ENCODE peak calls at places on chromosomes 2 and 18, in eight cellular contexts. Z, J, L, F, I, M, A and X are unnamed samples.

GRCh38 chr2:189515264-189515663 is 65.3 kb downstream of the SLC40A1 start:
- DNase-seq in Z (no peak), J (no peak), L (no peak), F (no peak), I (no peak), M (no peak), A (no peak), X (no peak)

GRCh38 chr18:21004721-21005120 is 106.9 kb downstream of the ROCK1 start:
- DNase-seq in Z (no peak), J (no peak), L (peak; percentile 6), F (no peak), I (no peak), M (no peak), A (no peak), X (peak; percentile 13)

GRCh38 chr18:60549338-60549960 is 176.9 kb upstream of the MC4R start:
- DNase-seq in Z (peak; percentile 76), J (no peak), L (peak; percentile 20), F (no peak), I (no peak), M (peak; percentile 82), A (no peak), X (peak; percentile 30)

GRCh38 chr2:75788154-75788553 is 77.4 kb upstream of the GCFC2 start:
- DNase-seq in Z (peak; percentile 10), J (no peak), L (no peak), F (no peak), I (no peak), M (no peak), A (no peak), X (no peak)

GRCh38 chr2:241750076-241750840 is 15.8 kb downstream of the D2HGDH start:
- DNase-seq in Z (no peak), J (no peak), L (no peak), F (no peak), I (no peak), M (no peak), A (no peak), X (no peak)

GRCh38 chr2:183993052-183993451 is 605.3 kb upstream of the ZNF804A start:
- DNase-seq in Z (no peak), J (no peak), L (no peak), F (no peak), I (no peak), M (no peak), A (no peak), X (no peak)

GRCh38 chr2:165173215-165173614 is 30.6 kb downstream of the SCN3A start:
- DNase-seq in Z (no peak), J (no peak), L (no peak), F (no peak), I (no peak), M (no peak), A (no peak), X (no peak)

GRCh38 chr18:5538541-5538940 is 5.3 kb downstream of the EPB41L3 start:
- DNase-seq in Z (no peak), J (no peak), L (no peak), F (no peak), I (no peak), M (no peak), A (no peak), X (no peak)

GRCh38 chr2:165793161-165793778 is 777 bp downstream of the GALNT3 start:
- DNase-seq in Z (no peak), J (no peak), L (no peak), F (no peak), I (no peak), M (peak; percentile 28), A (no peak), X (no peak)

GRCh38 chr2:155525194-155525593 is 807.3 kb downstream of the NR4A2 start:
- DNase-seq in Z (no peak), J (no peak), L (no peak), F (no peak), I (no peak), M (no peak), A (no peak), X (no peak)

GRCh38 chr2:174083843-174084458 is 118.8 kb upstream of the SP3 start:
- DNase-seq in Z (no peak), J (no peak), L (no peak), F (no peak), I (no peak), M (no peak), A (no peak), X (no peak)

GRCh38 chr2:166375736-166376487 is at the start of gene SCN9A:
- DNase-seq in Z (peak; percentile 15), J (no peak), L (peak; percentile 56), F (no peak), I (peak; percentile 88), M (peak; percentile 92), A (peak; percentile 49), X (no peak)

GRCh38 chr2:178761759-178762371 is 45.4 kb downstream of the TTN start:
- DNase-seq in Z (peak; percentile 34), J (no peak), L (peak; percentile 23), F (no peak), I (no peak), M (peak; percentile 58), A (no peak), X (peak; percentile 11)

GRCh38 chr2:159285929-159286708 is at the start of gene WDSUB1:
- DNase-seq in Z (no peak), J (peak; percentile 3), L (peak; percentile 68), F (peak; percentile 6), I (peak; percentile 90), M (peak; percentile 69), A (peak; percentile 39), X (peak; percentile 10)

GRCh38 chr2:164657129-164657528 is 35.8 kb upstream of the GRB14 start:
- DNase-seq in Z (no peak), J (no peak), L (peak; percentile 6), F (no peak), I (no peak), M (no peak), A (no peak), X (no peak)

GRCh38 chr18:78239090-78239457 is 740.5 kb upstream of the SALL3 start:
- DNase-seq in Z (no peak), J (no peak), L (no peak), F (no peak), I (no peak), M (no peak), A (no peak), X (no peak)

GRCh38 chr2:227456772-227457171 is 15.2 kb upstream of the AGFG1 start:
- DNase-seq in Z (no peak), J (no peak), L (no peak), F (no peak), I (no peak), M (no peak), A (no peak), X (no peak)

GRCh38 chr2:127625146-127625943 is 20.6 kb upstream of the GPR17 start:
- DNase-seq in Z (no peak), J (no peak), L (no peak), F (no peak), I (no peak), M (no peak), A (peak; percentile 5), X (no peak)

GRCh38 chr2:109171444-109172334 is 42.7 kb downstream of the SH3RF3 start:
- DNase-seq in Z (no peak), J (no peak), L (peak; percentile 56), F (no peak), I (peak; percentile 94), M (no peak), A (no peak), X (peak; percentile 70)

GRCh38 chr2:61179701-61180639 is 18.0 kb downstream of the C2orf74 start:
- DNase-seq in Z (peak; percentile 19), J (no peak), L (no peak), F (no peak), I (no peak), M (no peak), A (peak; percentile 45), X (peak; percentile 27)

GRCh38 chr2:18998492-18998891 is 359.9 kb downstream of the OSR1 start:
- DNase-seq in Z (no peak), J (no peak), L (no peak), F (no peak), I (no peak), M (no peak), A (no peak), X (no peak)

GRCh38 chr2:119338282-119338681 is 28.4 kb downstream of the C2orf76 start:
- DNase-seq in Z (no peak), J (no peak), L (no peak), F (no peak), I (no peak), M (no peak), A (no peak), X (no peak)

GRCh38 chr2:216081487-216082387 is at the start of the genes PECR and TMEM169:
- DNase-seq in Z (peak; percentile 81), J (peak; percentile 60), L (peak; percentile 88), F (peak; percentile 54), I (peak; percentile 89), M (peak; percentile 78), A (peak; percentile 85), X (no peak)

GRCh38 chr2:234969329-234970157 is 17.7 kb downstream of the SH3BP4 start:
- DNase-seq in Z (no peak), J (no peak), L (no peak), F (no peak), I (no peak), M (no peak), A (no peak), X (no peak)

GRCh38 chr2:178066890-178067669 is 5.5 kb downstream of the PDE11A start:
- DNase-seq in Z (no peak), J (no peak), L (no peak), F (no peak), I (no peak), M (no peak), A (no peak), X (no peak)

GRCh38 chr2:241803387-241804325 is 5.3 kb upstream of the NEU4 start:
- DNase-seq in Z (no peak), J (no peak), L (no peak), F (no peak), I (no peak), M (peak; percentile 46), A (peak; percentile 76), X (no peak)

GRCh38 chr2:3492951-3493609 is 26.3 kb downstream of the ADI1 start:
- DNase-seq in Z (no peak), J (no peak), L (no peak), F (no peak), I (peak; percentile 78), M (no peak), A (no peak), X (no peak)

GRCh38 chr2:189517847-189518535 is 62.6 kb downstream of the SLC40A1 start:
- DNase-seq in Z (no peak), J (no peak), L (no peak), F (no peak), I (no peak), M (no peak), A (no peak), X (no peak)

GRCh38 chr2:157538073-157538472 is 90.6 kb downstream of the ACVR1C start:
- DNase-seq in Z (no peak), J (no peak), L (no peak), F (no peak), I (no peak), M (no peak), A (no peak), X (no peak)

GRCh38 chr2:53173698-53174455 is 593.7 kb upstream of the CHAC2 start:
- DNase-seq in Z (no peak), J (no peak), L (no peak), F (no peak), I (no peak), M (no peak), A (no peak), X (no peak)

GRCh38 chr2:150126839-150127238 is 360.6 kb downstream of the RND3 start:
- DNase-seq in Z (no peak), J (no peak), L (no peak), F (no peak), I (no peak), M (no peak), A (no peak), X (no peak)

GRCh38 chr2:120899373-120899772 is 163.7 kb downstream of the GLI2 start:
- DNase-seq in Z (no peak), J (no peak), L (no peak), F (no peak), I (no peak), M (no peak), A (no peak), X (no peak)

GRCh38 chr2:236600892-236601291 is 31.3 kb downstream of the ACKR3 start:
- DNase-seq in Z (no peak), J (no peak), L (no peak), F (no peak), I (no peak), M (peak; percentile 75), A (no peak), X (no peak)

GRCh38 chr2:152421521-152422367 is 86.8 kb downstream of the FMNL2 start:
- DNase-seq in Z (peak; percentile 43), J (no peak), L (peak; percentile 81), F (no peak), I (no peak), M (no peak), A (no peak), X (peak; percentile 90)